ENCODE peak calls at places on chromosomes 16 and 17, in ten cellular contexts. L, R, D, G, N, A, U, H, M and I are unnamed samples.

GRCh38 chr16:66188786-66189725 is 177.4 kb upstream of the CDH5 start:
- DNase-seq in L (no peak), R (no peak), D (no peak), G (no peak), N (peak; percentile 23), A (no peak), U (peak; percentile 74), H (peak; percentile 72), M (peak; percentile 78), I (no peak)

GRCh38 chr16:81556715-81557284 is 112.2 kb downstream of the CMIP start:
- DNase-seq in L (no peak), R (no peak), D (no peak), G (no peak), N (no peak), A (no peak), U (no peak), H (no peak), M (peak; percentile 63), I (no peak)

GRCh38 chr17:30379303-30380105 is 777 bp downstream of the CPD start:
- DNase-seq in L (peak; percentile 39), R (peak; percentile 35), D (peak; percentile 57), G (peak; percentile 80), N (peak; percentile 34), A (peak; percentile 30), U (no peak), H (no peak), M (peak; percentile 84), I (peak; percentile 22)

GRCh38 chr16:15493416-15494181 is 59.2 kb downstream of the BMERB1 start:
- DNase-seq in L (no peak), R (no peak), D (no peak), G (peak; percentile 53), N (no peak), A (no peak), U (peak; percentile 93), H (no peak), M (no peak), I (no peak)

GRCh38 chr17:35917519-35918213 is 12.9 kb downstream of the RDM1 start:
- DNase-seq in L (no peak), R (no peak), D (no peak), G (no peak), N (no peak), A (no peak), U (no peak), H (peak; percentile 41), M (no peak), I (no peak)

GRCh38 chr16:22360963-22361659 is 13.3 kb downstream of the CDR2 start:
- DNase-seq in L (no peak), R (no peak), D (no peak), G (no peak), N (no peak), A (peak; percentile 33), U (no peak), H (no peak), M (no peak), I (no peak)

GRCh38 chr16:3696425-3697218 is 20.7 kb downstream of the TRAP1 start:
- DNase-seq in L (no peak), R (no peak), D (peak; percentile 61), G (no peak), N (no peak), A (no peak), U (peak; percentile 81), H (no peak), M (no peak), I (no peak)

GRCh38 chr17:74211141-74211928 is 2.0 kb upstream of the TTYH2 start:
- DNase-seq in L (peak; percentile 60), R (no peak), D (no peak), G (no peak), N (no peak), A (peak; percentile 91), U (peak; percentile 21), H (no peak), M (no peak), I (no peak)

GRCh38 chr16:50201784-50202183 is 48.7 kb downstream of the TENT4B start:
- DNase-seq in L (no peak), R (no peak), D (no peak), G (no peak), N (no peak), A (no peak), U (no peak), H (no peak), M (no peak), I (no peak)

DNA sequence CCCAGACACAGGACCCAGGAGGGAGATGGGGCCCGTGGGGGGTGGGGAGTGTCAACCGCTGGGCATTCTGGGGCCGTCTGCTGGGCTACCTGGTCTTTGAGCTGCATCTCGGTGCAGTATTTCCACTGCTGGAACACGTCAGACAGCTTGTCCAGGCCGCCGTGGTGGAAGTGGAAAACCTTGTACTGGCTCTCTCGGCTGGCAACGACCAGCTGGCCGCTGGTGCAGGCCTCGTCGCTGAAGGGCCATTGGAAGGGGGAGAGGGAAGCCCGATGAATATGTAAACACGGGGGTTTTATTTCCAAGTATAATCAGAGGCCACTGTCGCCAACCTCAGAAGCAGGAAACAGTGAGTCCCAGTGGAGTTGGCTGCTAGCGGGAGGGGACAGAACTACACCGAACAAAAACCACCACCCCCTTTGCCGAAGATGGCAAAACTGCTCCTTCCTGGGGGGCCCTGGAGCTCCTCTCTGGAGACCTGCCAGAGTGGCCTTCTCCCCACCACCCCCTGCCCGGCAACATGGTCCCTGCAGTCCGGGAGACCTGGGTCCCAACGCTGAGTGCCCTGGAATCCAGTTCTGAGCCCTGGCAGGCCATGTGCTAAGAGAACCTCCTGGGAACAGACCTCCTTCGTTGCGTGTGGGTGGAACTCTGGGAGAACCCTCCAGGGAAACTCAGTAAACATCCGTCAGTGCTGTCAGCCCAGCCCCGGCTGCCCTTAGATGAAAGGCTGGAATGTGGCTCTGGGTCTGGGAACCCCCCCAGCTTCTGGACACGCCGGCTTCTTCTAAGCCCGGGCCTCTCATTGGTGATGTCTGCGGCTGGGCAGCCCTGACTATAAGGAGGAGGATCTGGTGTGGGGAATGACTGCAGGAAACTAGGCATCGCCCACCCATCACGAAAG is 84.1 kb downstream of the TBC1D16 start:
- DNase-seq in L (peak; percentile 77), R (peak; percentile 55), D (peak; percentile 63), G (peak; percentile 79), N (no peak), A (peak; percentile 45), U (peak; percentile 92), H (peak; percentile 76), M (peak; percentile 89), I (peak; percentile 83)
- H3K4me3 ChIP-seq in L (peak overlapping the region; percentile 28), R (no peak overlapping the region), D (peak overlapping the region; percentile 4), G (peak overlapping the region; percentile 3), N (no peak overlapping the region), A (no peak overlapping the region), U (no peak overlapping the region), H (peak overlapping the region; percentile 3), M (peak overlapping the region; percentile 25), I (no peak overlapping the region)

GRCh38 chr16:67547423-67548264 is 14.7 kb upstream of the CTCF start:
- DNase-seq in L (no peak), R (no peak), D (no peak), G (no peak), N (peak; percentile 48), A (no peak), U (no peak), H (no peak), M (peak; percentile 79), I (peak; percentile 23)

GRCh38 chr16:67544844-67545664 is 16.4 kb downstream of the RIPOR1 start:
- DNase-seq in L (no peak), R (no peak), D (peak; percentile 47), G (no peak), N (no peak), A (no peak), U (no peak), H (no peak), M (no peak), I (no peak)

GRCh38 chr16:67545665-67546024 is 16.7 kb upstream of the CTCF start:
- DNase-seq in L (no peak), R (no peak), D (no peak), G (no peak), N (no peak), A (no peak), U (no peak), H (no peak), M (no peak), I (no peak)

GRCh38 chr16:67546761-67547422 is 15.4 kb upstream of the CTCF start:
- DNase-seq in L (peak; percentile 85), R (peak; percentile 81), D (peak; percentile 87), G (peak; percentile 89), N (peak; percentile 88), A (peak; percentile 86), U (no peak), H (peak; percentile 82), M (peak; percentile 82), I (peak; percentile 92)

GRCh38 chr16:67546091-67546501 is 16.2 kb upstream of the CTCF start:
- DNase-seq in L (no peak), R (no peak), D (no peak), G (no peak), N (no peak), A (no peak), U (no peak), H (no peak), M (peak; percentile 72), I (no peak)
- H3K4me1 ChIP-seq in L (no peaks in the 10 kb centered on the region), R (peaks cover 54% of the 10 kb centered on the region), D (peaks cover 46% of the 10 kb centered on the region), G (peaks cover 65% of the 10 kb centered on the region), N (peaks cover 5% of the 10 kb centered on the region), A (no peaks in the 10 kb centered on the region), U (peaks cover 8% of the 10 kb centered on the region), H (peaks cover 5% of the 10 kb centered on the region), M (peaks cover 17% of the 10 kb centered on the region), I (peaks cover 33% of the 10 kb centered on the region)

GRCh38 chr16:2236362-2237075 is at the start of gene DNASE1L2:
- DNase-seq in L (peak; percentile 56), R (no peak), D (no peak), G (no peak), N (peak; percentile 47), A (peak; percentile 56), U (no peak), H (no peak), M (peak; percentile 82), I (no peak)
- H3K4me3 ChIP-seq in L (no peak within 1 kb of the TSS), R (peak within 1 kb of the TSS; percentile 24), D (peak within 1 kb of the TSS; percentile 38), G (peak within 1 kb of the TSS; percentile 46), N (peak within 1 kb of the TSS; percentile 13), A (no peak within 1 kb of the TSS), U (peak within 1 kb of the TSS; percentile 17), H (no peak within 1 kb of the TSS), M (no peak within 1 kb of the TSS), I (no peak within 1 kb of the TSS)

GRCh38 chr16:74775255-74775654 is 635 bp upstream of the FA2H start:
- DNase-seq in L (no peak), R (no peak), D (no peak), G (no peak), N (no peak), A (no peak), U (no peak), H (no peak), M (no peak), I (no peak)

GRCh38 chr16:74778646-74779045 is 4.0 kb upstream of the FA2H start:
- DNase-seq in L (no peak), R (no peak), D (no peak), G (no peak), N (peak; percentile 65), A (no peak), U (no peak), H (no peak), M (no peak), I (peak; percentile 53)

GRCh38 chr16:74774223-74775139 is at the start of gene FA2H:
- DNase-seq in L (peak; percentile 93), R (peak; percentile 61), D (peak; percentile 62), G (no peak), N (peak; percentile 91), A (peak; percentile 75), U (peak; percentile 10), H (no peak), M (peak; percentile 93), I (peak; percentile 96)

GRCh38 chr16:74773431-74774222 is 993 bp downstream of the FA2H start:
- DNase-seq in L (no peak), R (no peak), D (no peak), G (no peak), N (peak; percentile 42), A (no peak), U (no peak), H (no peak), M (no peak), I (peak; percentile 25)

GRCh38 chr16:74776926-74777325 is 2.3 kb upstream of the FA2H start:
- DNase-seq in L (no peak), R (no peak), D (no peak), G (no peak), N (no peak), A (no peak), U (no peak), H (no peak), M (no peak), I (no peak)
- H3K4me1 ChIP-seq in L (peaks cover 7% of the 10 kb centered on the region), R (peaks cover 10% of the 10 kb centered on the region), D (peaks cover 5% of the 10 kb centered on the region), G (peaks cover 16% of the 10 kb centered on the region), N (no peaks in the 10 kb centered on the region), A (no peaks in the 10 kb centered on the region), U (peaks cover 3% of the 10 kb centered on the region), H (peaks cover 13% of the 10 kb centered on the region), M (peaks cover 10% of the 10 kb centered on the region), I (peaks cover 15% of the 10 kb centered on the region)